ENCODE peak calls at places on chromosomes 2 and 18, in eight cellular contexts. Y is cardiac muscle cell, U is body of pancreas, H is thoracic aorta, K is transverse colon, T is mammary epithelial cell, Q is OCI-LY7, S is mucosa of descending colon. F is an unnamed sample. For H3K9me3, the result is how much of the 10 kb centered on the place peaks cover.

GRCh38 chr2:100302585-100302892 is 19.8 kb downstream of the LONRF2 start:
- DNase-seq in U (no peak), K (no peak), S (no peak), Y (no peak), Q (no peak), H (no peak), T (no peak), F (no peak)

GRCh38 chr2:218658671-218659257 is 659 bp downstream of the ZNF142 start:
- DNase-seq in U (no peak), T (peak), K (peak), S (peak), H (no peak), Y (peak), Q (peak), F (peak)

GRCh38 chr2:3175568-3175955 is 202.1 kb downstream of the EIPR1 start:
- DNase-seq in K (no peak), S (no peak), T (no peak), Y (no peak), Q (no peak), U (no peak), H (no peak), F (no peak)

GRCh38 chr18:45449761-45450227 is 165.5 kb upstream of the SLC14A2 start:
- DNase-seq in H (no peak), Q (no peak), Y (peak), T (no peak), S (peak), U (peak), K (peak), F (peak)

GRCh38 chr2:227888289-227888688 is 16.9 kb downstream of the DAW1 start:
- DNase-seq in T (no peak), Q (no peak), S (peak), U (no peak), K (peak), H (no peak), Y (no peak), F (peak)

GRCh38 chr2:2647156-2647555 is 316.1 kb upstream of the MYT1L start:
- DNase-seq in Y (no peak), Q (no peak), H (no peak), K (no peak), U (no peak), S (no peak), T (peak), F (no peak)

GRCh38 chr2:176063958-176064357 is 19.8 kb downstream of the EVX2 start:
- DNase-seq in Q (no peak), Y (no peak), K (no peak), T (no peak), H (no peak), S (no peak), U (no peak), F (no peak)

GRCh38 chr18:12041561-12041960 is 52.1 kb upstream of the ANKRD62 start:
- DNase-seq in Q (no peak), Y (peak), T (peak), S (no peak), K (no peak), H (no peak), U (no peak), F (no peak)

GRCh38 chr2:190213441-190214335 is 105.9 kb downstream of the HIBCH start:
- DNase-seq in Q (no peak), T (no peak), Y (no peak), H (no peak), U (no peak), K (no peak), S (no peak), F (no peak)

GRCh38 chr2:226658555-226658954 is 141.1 kb downstream of the IRS1 start:
- DNase-seq in H (no peak), Y (no peak), K (no peak), U (no peak), T (peak), Q (no peak), S (no peak), F (no peak)

GRCh38 chr18:47265197-47265596 is 13.7 kb upstream of the SKOR2 start:
- DNase-seq in Y (peak), S (no peak), T (no peak), H (no peak), U (no peak), K (no peak), Q (no peak), F (no peak)

GRCh38 chr2:197613509-197613987 is 61.8 kb downstream of the RFTN2 start:
- DNase-seq in H (no peak), S (no peak), T (no peak), K (no peak), Q (no peak), Y (peak), U (no peak), F (no peak)

GRCh38 chr2:217489145-217489960 is 513.4 kb downstream of the TNS1 start:
- DNase-seq in Y (no peak), H (no peak), S (no peak), T (peak), U (no peak), K (no peak), Q (no peak), F (no peak)

GRCh38 chr18:37628466-37629220 is 63.0 kb upstream of the CELF4 start:
- DNase-seq in T (no peak), U (no peak), Y (no peak), S (no peak), H (no peak), K (no peak), Q (no peak), F (no peak)

GRCh38 chr2:230922951-230923717 is 1.9 kb downstream of the GPR55 start:
- DNase-seq in S (no peak), U (no peak), H (no peak), Q (no peak), T (no peak), K (peak), Y (no peak), F (no peak)

GRCh38 chr2:75560022-75560767 is 544 bp downstream of the EVA1A start:
- DNase-seq in U (peak), T (peak), H (no peak), S (no peak), Y (peak), K (no peak), Q (no peak), F (no peak)

GRCh38 chr2:190378883-190379237 is 29.3 kb upstream of the MFSD6 start:
- DNase-seq in T (no peak), K (no peak), Q (no peak), Y (no peak), S (no peak), H (no peak), U (no peak), F (no peak)

GRCh38 chr2:238254095-238254494 is 14.3 kb upstream of the HES6 start:
- DNase-seq in S (no peak), T (no peak), K (no peak), Y (no peak), U (no peak), Q (no peak), H (no peak), F (no peak)

GRCh38 chr2:132871829-132872228 is 201.8 kb upstream of the LYPD1 start:
- DNase-seq in S (no peak), Q (no peak), H (no peak), Y (no peak), U (no peak), T (no peak), K (no peak), F (no peak)

GRCh38 chr18:79664525-79665125 is 15.0 kb upstream of the CTDP1 start:
- DNase-seq in K (no peak), Q (no peak), Y (peak), U (no peak), H (no peak), T (peak), S (no peak), F (no peak)

GRCh38 chr2:145170787-145171186 is 650.9 kb upstream of the ZEB2 start:
- DNase-seq in Q (no peak), U (no peak), T (no peak), Y (no peak), H (no peak), K (no peak), S (no peak), F (no peak)

DNA sequence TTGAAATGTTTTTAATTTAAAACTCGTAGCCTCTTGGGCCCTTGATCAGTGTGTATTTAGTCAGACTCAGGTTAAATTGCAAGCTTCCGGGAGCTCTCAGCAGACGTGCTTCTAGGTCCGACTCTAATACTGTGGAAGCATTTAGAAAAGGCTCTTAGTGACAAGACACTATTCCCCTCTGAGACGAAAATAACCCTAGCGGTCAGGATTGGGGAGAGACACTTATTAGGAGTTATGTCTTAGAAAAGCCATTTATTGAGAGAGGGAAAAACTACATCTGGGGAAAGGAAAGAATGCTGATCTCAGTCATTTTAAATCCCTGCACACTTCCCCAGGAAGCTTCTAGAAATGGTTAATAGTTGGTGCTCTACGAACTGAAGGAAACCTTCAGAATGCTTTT is 110.5 kb upstream of the NCK2 start:
- DNase-seq in Q (no peak), U (no peak), Y (no peak), K (no peak), H (no peak), T (no peak), S (no peak), F (no peak)
- TF ChIP-seq CTCF in Q (no peak), U (no peak), Y (no peak), K (no peak), H (no peak), T (no peak), S (no peak), F (no peak)

GRCh38 chr2:13650586-13651180 is 933.9 kb downstream of the TRIB2 start:
- DNase-seq in S (no peak), U (no peak), T (no peak), H (no peak), K (no peak), Y (no peak), Q (peak), F (no peak)
- H3K9me3 ChIP-seq in S (under half), U (under half), T (under half), H (under half), K (under half), Y (under half), Q (under half), F (under half)

GRCh38 chr2:28276076-28276618 is 116.5 kb upstream of the FOSL2 start:
- DNase-seq in H (no peak), T (peak), K (no peak), S (no peak), U (no peak), Y (peak), Q (no peak), F (no peak)

GRCh38 chr2:28277466-28277865 is 115.2 kb upstream of the FOSL2 start:
- DNase-seq in S (no peak), Q (no peak), K (no peak), T (no peak), H (no peak), U (no peak), Y (no peak), F (no peak)

GRCh38 chr2:28274911-28275685 is 117.6 kb upstream of the FOSL2 start:
- DNase-seq in Q (no peak), S (peak), U (no peak), H (no peak), T (peak), K (peak), Y (peak), F (peak)

GRCh38 chr2:28273751-28274150 is 118.9 kb upstream of the FOSL2 start:
- DNase-seq in K (peak), Y (no peak), S (peak), T (peak), H (no peak), U (no peak), Q (no peak), F (peak)

GRCh38 chr2:28276807-28277206 is 115.9 kb upstream of the FOSL2 start:
- DNase-seq in Y (no peak), T (no peak), S (no peak), H (no peak), K (no peak), U (no peak), Q (no peak), F (no peak)
- TF ChIP-seq CTCF in Y (no peak), T (no peak), S (no peak), H (no peak), K (no peak), U (no peak), Q (no peak), F (no peak)

GRCh38 chr18:61766266-61766884 is 126.4 kb downstream of the RNF152 start:
- DNase-seq in K (no peak), H (no peak), S (no peak), Q (no peak), U (no peak), Y (no peak), T (peak), F (no peak)

GRCh38 chr18:61770279-61770678 is 122.5 kb downstream of the RNF152 start:
- DNase-seq in U (no peak), T (no peak), H (no peak), Q (no peak), S (no peak), K (no peak), Y (peak), F (no peak)

GRCh38 chr18:61764381-61764780 is 128.4 kb downstream of the RNF152 start:
- DNase-seq in T (peak), Q (no peak), Y (peak), S (no peak), K (no peak), H (no peak), U (no peak), F (no peak)

GRCh38 chr18:61761875-61762274 is 130.9 kb downstream of the RNF152 start:
- DNase-seq in H (no peak), U (no peak), T (no peak), Y (no peak), Q (no peak), S (no peak), K (no peak), F (no peak)

GRCh38 chr18:61765097-61765496 is 127.7 kb downstream of the RNF152 start:
- DNase-seq in Y (peak), S (no peak), H (no peak), Q (no peak), U (no peak), K (no peak), T (peak), F (no peak)
- H3K9me3 ChIP-seq in Y (under half), S (under half), H (under half), Q (under half), U (under half), K (under half), T (under half), F (under half)

DNA sequence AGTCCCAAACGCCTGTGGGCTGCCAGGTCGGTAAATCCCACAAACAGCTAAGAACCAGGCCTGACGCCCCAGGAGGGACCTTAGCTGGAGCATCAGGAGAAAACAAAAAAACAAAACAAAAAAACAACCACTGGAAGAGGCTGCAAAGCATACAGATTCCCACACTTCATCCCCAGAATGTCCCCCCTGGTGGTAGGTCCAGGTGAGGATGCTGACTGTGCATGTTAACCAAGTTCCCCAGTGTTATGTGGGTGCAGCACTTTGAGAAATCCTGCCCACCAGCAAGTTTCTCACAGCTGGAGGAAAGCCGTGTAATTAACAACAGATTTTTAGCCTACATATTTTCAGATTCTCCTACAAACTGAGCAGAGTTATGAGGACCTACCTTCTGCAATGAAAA is 15.1 kb downstream of the ST3GAL5 start:
- DNase-seq in T (no peak), Q (no peak), H (no peak), K (no peak), Y (no peak), U (no peak), S (no peak), F (no peak)
- TF ChIP-seq CTCF in T (peak), Q (peak), H (no peak), K (no peak), Y (peak), U (no peak), S (no peak), F (no peak)

DNA sequence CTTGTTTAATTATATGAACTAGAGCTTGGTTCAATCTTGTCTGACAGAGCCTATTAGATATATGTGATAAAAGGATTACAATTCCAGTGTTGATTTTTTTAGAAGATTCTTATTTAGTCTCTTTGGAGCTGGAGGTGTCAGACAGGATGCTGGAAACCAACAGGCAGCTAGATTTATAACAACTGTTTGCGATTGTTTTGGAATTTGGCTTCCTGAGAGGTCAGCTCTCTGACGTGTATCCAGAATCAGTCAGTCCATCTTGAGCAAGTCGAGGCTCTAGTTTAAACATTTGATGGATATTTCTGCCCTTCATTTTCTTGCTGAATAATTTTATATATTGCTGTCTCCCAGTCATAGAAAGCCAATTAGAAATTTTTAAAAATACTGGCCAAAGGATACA is 1062.9 kb downstream of the DPP10 start:
- DNase-seq in S (no peak), K (no peak), H (no peak), Q (no peak), Y (no peak), U (no peak), T (no peak), F (no peak)
- H3K9me3 ChIP-seq in S (under half), K (under half), H (under half), Q (under half), Y (under half), U (under half), T (under half), F (under half)

DNA sequence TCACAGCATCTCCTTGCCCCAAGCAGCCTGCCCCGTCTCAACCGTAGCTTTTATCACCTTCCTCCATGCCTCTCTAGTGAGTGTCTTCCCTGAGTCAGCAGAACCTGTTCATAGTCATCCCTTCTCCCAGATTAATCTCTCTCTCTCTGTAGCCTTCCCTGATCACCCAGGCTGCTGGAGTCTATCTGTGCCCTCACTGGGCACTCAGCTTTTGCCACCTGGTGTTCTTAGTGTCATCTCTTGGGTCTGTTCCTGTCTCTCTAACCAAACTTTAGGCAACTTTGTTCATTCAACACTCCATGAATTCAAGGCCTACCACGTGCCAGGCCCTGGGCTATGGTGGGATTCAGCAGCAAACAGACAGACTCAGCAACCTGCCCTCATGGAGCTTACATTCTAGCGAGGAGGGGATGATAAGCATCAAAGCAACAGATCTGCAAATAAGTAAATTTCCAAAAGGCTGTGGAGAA is 159.1 kb downstream of the SMAD7 start:
- DNase-seq in U (peak), S (no peak), T (no peak), Y (no peak), Q (no peak), H (no peak), K (no peak), F (no peak)
- TF ChIP-seq CTCF in U (no peak), S (no peak), T (no peak), Y (no peak), Q (no peak), H (no peak), K (no peak), F (no peak)

DNA sequence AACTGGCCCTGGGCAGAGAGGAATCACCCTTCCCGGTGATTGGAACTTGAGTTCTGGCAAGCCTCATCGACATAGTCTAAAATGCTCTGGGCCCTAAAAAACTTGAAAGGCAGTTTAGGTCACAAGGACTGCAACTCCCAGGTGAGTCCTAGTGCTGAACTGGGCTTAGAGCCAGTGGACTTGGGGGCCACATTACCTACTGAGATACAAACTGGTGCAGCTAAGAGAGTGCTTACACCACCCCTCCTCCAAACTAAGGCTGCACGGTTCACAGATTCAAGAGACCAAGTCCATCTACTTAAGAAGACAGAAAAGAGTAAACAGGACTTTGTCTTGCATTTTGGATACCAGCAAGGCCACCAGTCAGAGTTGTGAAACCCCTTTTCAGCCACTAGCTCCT is 25.3 kb downstream of the ZNF519 start:
- DNase-seq in Q (no peak), Y (no peak), U (no peak), H (no peak), K (no peak), S (no peak), T (no peak), F (no peak)
- H3K9me3 ChIP-seq in Q (half or more), Y (under half), U (under half), H (under half), K (under half), S (under half), T (under half), F (under half)